ENCODE peak calls at places on chromosome 14, in nine cellular contexts. S is GM10248; P is endothelial cell; M is endodermal cell; L is esophagus squamous epithelium; O is cardiac fibroblast; G is fibroblast of lung; C is CD4-positive, alpha-beta T cell; K is neural crest cell. B is an unnamed sample.

GRCh38 chr14:103408491-103409155 is 23.4 kb downstream of the MARK3 start:
- DNase-seq in C (no peak), M (peak), L (no peak), S (no peak), P (no peak), G (peak), O (peak), K (no peak), B (no peak)

GRCh38 chr14:76924363-76925151 is 98.3 kb downstream of the LRRC74A start:
- DNase-seq in G (peak), M (peak), O (peak), K (no peak), L (no peak), S (no peak), C (no peak), P (peak), B (no peak)

GRCh38 chr14:30330452-30330851 is 228.5 kb upstream of the G2E3 start:
- DNase-seq in G (no peak), P (no peak), K (no peak), L (no peak), C (no peak), S (no peak), O (peak), M (no peak), B (no peak)

GRCh38 chr14:24910408-24910986 is 139.4 kb downstream of the STXBP6 start:
- DNase-seq in P (no peak), M (no peak), G (no peak), S (no peak), O (no peak), C (no peak), L (no peak), K (no peak), B (no peak)

GRCh38 chr14:72630374-72630773 is 263.5 kb downstream of the DPF3 start:
- DNase-seq in C (no peak), L (no peak), S (no peak), O (no peak), G (no peak), M (peak), K (no peak), P (no peak), B (no peak)

GRCh38 chr14:99907761-99908652 is 114.8 kb downstream of the EML1 start:
- DNase-seq in K (no peak), M (no peak), P (no peak), O (no peak), C (no peak), G (no peak), L (no peak), S (no peak), B (no peak)

GRCh38 chr14:37051680-37052079 is 120.7 kb downstream of the SLC25A21 start:
- DNase-seq in P (no peak), C (no peak), O (no peak), K (no peak), S (no peak), L (no peak), M (no peak), G (no peak), B (no peak)

GRCh38 chr14:100289916-100290606 is 16.2 kb downstream of the SLC25A29 start:
- DNase-seq in G (no peak), S (peak), C (no peak), L (no peak), M (peak), O (no peak), K (no peak), P (no peak), B (no peak)

GRCh38 chr14:91114079-91115065 is 499 bp downstream of the DGLUCY start:
- DNase-seq in C (peak), S (peak), O (peak), M (peak), G (peak), P (peak), K (peak), L (peak), B (peak)

GRCh38 chr14:94100847-94101246 is 9.7 kb upstream of the IFI27 start:
- DNase-seq in G (peak), M (no peak), S (no peak), C (no peak), K (no peak), L (no peak), P (no peak), O (peak), B (no peak)

GRCh38 chr14:96727490-96727889 is 69.7 kb upstream of the VRK1 start:
- DNase-seq in K (no peak), C (no peak), G (no peak), S (no peak), P (no peak), L (no peak), O (no peak), M (no peak), B (no peak)

GRCh38 chr14:75751291-75751690 is 90.2 kb downstream of the TTLL5 start:
- DNase-seq in G (peak), P (no peak), S (no peak), O (peak), C (no peak), L (no peak), K (no peak), M (no peak), B (no peak)

GRCh38 chr14:89719371-89720075 is 235.0 kb downstream of the EFCAB11 start:
- DNase-seq in P (no peak), K (no peak), C (no peak), M (no peak), G (no peak), S (no peak), O (no peak), L (no peak), B (no peak)

GRCh38 chr14:81565441-81566290 is 32.0 kb upstream of the SEL1L start:
- DNase-seq in G (no peak), M (peak), K (peak), L (no peak), C (no peak), O (peak), S (peak), P (peak), B (no peak)

GRCh38 chr14:101624579-101624978 is 63.3 kb downstream of the DIO3 start:
- DNase-seq in O (no peak), K (no peak), S (no peak), P (no peak), L (no peak), C (no peak), G (no peak), M (no peak), B (no peak)

GRCh38 chr14:75469606-75470237 is 41.9 kb downstream of the JDP2 start:
- DNase-seq in L (no peak), C (no peak), S (no peak), K (no peak), P (no peak), O (no peak), M (no peak), G (no peak), B (no peak)

GRCh38 chr14:40312296-40312695 is 880.1 kb upstream of the FBXO33 start:
- DNase-seq in G (no peak), L (no peak), P (no peak), K (no peak), M (no peak), C (no peak), S (no peak), O (no peak), B (no peak)

GRCh38 chr14:39447155-39447554 is 14.9 kb upstream of the FBXO33 start:
- DNase-seq in C (no peak), M (no peak), O (no peak), P (no peak), G (no peak), K (no peak), L (no peak), S (no peak), B (no peak)

GRCh38 chr14:105532111-105532623 is 5.8 kb downstream of the TMEM121 start:
- DNase-seq in S (no peak), C (no peak), M (no peak), O (no peak), P (no peak), L (no peak), K (no peak), G (no peak), B (no peak)

GRCh38 chr14:36275741-36276140 is 44.7 kb downstream of the MBIP start:
- DNase-seq in P (no peak), K (no peak), S (no peak), C (no peak), O (no peak), M (no peak), L (no peak), G (no peak), B (no peak)

GRCh38 chr14:55577229-55577628 is 2.8 kb upstream of the KTN1 start:
- DNase-seq in S (no peak), G (no peak), O (no peak), M (no peak), L (no peak), C (no peak), K (no peak), P (no peak), B (no peak)

GRCh38 chr14:92675421-92675820 is 73.0 kb downstream of the LGMN start:
- DNase-seq in O (no peak), M (no peak), C (no peak), P (no peak), S (no peak), G (no peak), K (no peak), L (no peak), B (no peak)

GRCh38 chr14:59061292-59061691 is 127.2 kb upstream of the DAAM1 start:
- DNase-seq in P (no peak), K (no peak), O (no peak), G (no peak), S (no peak), L (no peak), C (no peak), M (no peak), B (no peak)

GRCh38 chr14:38208825-38209562 is 1.3 kb downstream of the SSTR1 start:
- DNase-seq in M (peak), P (peak), K (no peak), L (no peak), C (no peak), G (peak), O (peak), S (no peak), B (no peak)

GRCh38 chr14:68928770-68929550 is 50.1 kb downstream of the ACTN1 start:
- DNase-seq in S (no peak), G (no peak), O (no peak), P (no peak), C (no peak), M (no peak), K (no peak), L (no peak), B (no peak)
- TF ChIP-seq CTCF in S (no peak), G (no peak), O (no peak), P (no peak), C (no peak), M (no peak), K (no peak), L (no peak), B (no peak)

DNA sequence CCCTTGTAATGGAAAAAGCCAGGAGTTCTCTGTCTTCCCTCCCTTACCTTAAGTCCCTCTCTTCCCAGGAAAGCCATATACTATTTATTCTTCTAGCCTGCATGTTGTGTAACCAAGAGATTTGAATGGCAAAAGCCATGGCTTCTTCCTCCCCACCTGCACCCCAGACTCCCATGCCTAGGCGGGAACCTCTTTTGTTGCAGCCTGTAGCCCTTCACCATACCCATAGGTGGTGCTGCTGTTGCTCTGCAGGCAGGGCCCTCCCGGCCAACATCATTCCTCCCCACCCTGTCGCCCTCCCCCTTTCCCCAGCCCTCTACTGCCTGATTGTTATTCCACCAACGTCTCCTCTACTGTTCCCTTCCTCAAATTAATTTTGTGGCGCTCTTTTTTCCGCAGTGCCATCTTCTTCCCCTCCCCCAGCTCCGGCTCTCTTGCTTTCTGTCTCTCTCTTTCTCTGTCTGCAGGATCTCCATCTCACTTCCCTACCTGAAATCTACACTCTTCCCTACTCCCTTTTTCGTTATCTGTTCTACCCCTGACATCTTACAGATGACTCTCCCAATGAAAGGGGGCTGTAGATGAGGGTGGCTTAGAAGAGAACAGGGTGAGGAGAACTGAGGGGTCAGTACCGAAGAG is 13.8 kb downstream of the NGDN start:
- DNase-seq in G (peak), C (no peak), L (no peak), O (peak), P (peak), M (peak), S (peak), K (peak), B (no peak)
- TF ChIP-seq CTCF in G (peak), C (no peak), L (peak), O (peak), P (peak), M (peak), S (peak), K (peak), B (no peak)

GRCh38 chr14:28931999-28932398 is 165.4 kb downstream of the FOXG1 start:
- DNase-seq in C (no peak), P (no peak), S (no peak), G (no peak), O (no peak), M (no peak), L (no peak), K (no peak), B (no peak)
- TF ChIP-seq CTCF in C (no peak), P (no peak), S (no peak), G (no peak), O (no peak), M (no peak), L (no peak), K (no peak), B (no peak)

GRCh38 chr14:69471436-69471835 is 13.1 kb upstream of the PLEKHD1 start:
- DNase-seq in K (no peak), O (no peak), L (no peak), G (no peak), C (no peak), M (no peak), P (no peak), S (no peak), B (no peak)

GRCh38 chr14:69479696-69480095 is 4.8 kb upstream of the PLEKHD1 start:
- DNase-seq in L (no peak), O (no peak), P (no peak), M (no peak), G (no peak), C (no peak), K (no peak), S (no peak), B (no peak)

GRCh38 chr14:69473271-69473670 is 11.3 kb upstream of the PLEKHD1 start:
- DNase-seq in G (no peak), O (no peak), C (no peak), L (no peak), S (no peak), M (no peak), P (no peak), K (no peak), B (no peak)

GRCh38 chr14:69471916-69472315 is 12.6 kb upstream of the PLEKHD1 start:
- DNase-seq in M (no peak), G (no peak), C (no peak), O (no peak), L (no peak), S (no peak), P (no peak), K (no peak), B (no peak)

DNA sequence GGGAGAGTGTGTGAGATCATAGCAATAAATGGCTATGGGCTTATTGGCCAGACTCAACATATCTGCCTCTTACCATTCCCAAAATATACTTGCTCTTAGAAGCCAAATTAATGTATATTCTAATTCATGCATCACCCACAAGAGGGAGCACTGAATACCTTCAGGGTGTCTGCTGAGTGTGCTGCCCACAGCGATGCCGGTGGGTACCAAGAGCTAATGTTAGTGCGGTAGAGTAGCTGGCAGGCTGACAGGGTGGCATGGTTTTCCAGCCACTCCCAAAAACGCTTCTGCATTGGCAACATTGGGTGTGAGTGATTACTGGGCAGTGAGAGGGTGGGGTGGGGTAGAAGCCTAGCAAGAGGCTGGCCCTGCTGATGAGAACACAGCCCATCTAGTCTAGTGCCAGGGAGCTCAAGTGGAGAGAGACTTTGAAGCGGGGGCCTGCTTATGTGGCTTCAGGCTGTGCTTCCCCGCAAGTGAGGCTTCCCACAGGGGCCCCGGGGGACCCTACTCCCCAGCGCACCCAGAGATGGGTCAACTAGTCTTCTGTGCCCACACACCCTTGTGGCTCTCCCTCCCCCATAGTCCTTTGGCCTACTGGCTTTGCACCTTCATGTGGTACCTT is 9.2 kb upstream of the PLEKHD1 start:
- DNase-seq in M (no peak), K (no peak), L (no peak), O (peak), C (no peak), S (peak), P (no peak), G (peak), B (no peak)
- TF ChIP-seq CTCF in M (peak), K (peak), L (peak), O (peak), C (no peak), S (peak), P (peak), G (no peak), B (peak)

B was measured in heart left ventricle.